ENCODE peak calls at places on chromosome 19, in ten cellular contexts. One of them, this sample, is unnamed.

GRCh38 chr19:2613507-2614295 is 88.8 kb downstream of the GNG7 start:
- DNase-seq in fibroblast of lung: peak
- DNase-seq in A549: no peak
- DNase-seq in heart right ventricle: peak
- DNase-seq in thyroid gland: peak
- DNase-seq in iPS DF 6.9: no peak
- DNase-seq in esophagus squamous epithelium: no peak
- DNase-seq in GM12878: no peak
- DNase-seq in breast epithelium: no peak
- DNase-seq in dorsolateral prefrontal cortex: no peak
- DNase-seq in this sample: no peak

GRCh38 chr19:40921005-40921897 is 39.2 kb upstream of the CYP2A7 start:
- DNase-seq in heart right ventricle: no peak
- DNase-seq in iPS DF 6.9: no peak
- DNase-seq in breast epithelium: peak
- DNase-seq in GM12878: no peak
- DNase-seq in A549: peak
- DNase-seq in esophagus squamous epithelium: no peak
- DNase-seq in thyroid gland: no peak
- DNase-seq in dorsolateral prefrontal cortex: no peak
- DNase-seq in fibroblast of lung: no peak
- DNase-seq in this sample: no peak

GRCh38 chr19:30637926-30638325 is 265.7 kb downstream of the ZNF536 start:
- DNase-seq in A549: no peak
- DNase-seq in esophagus squamous epithelium: no peak
- DNase-seq in dorsolateral prefrontal cortex: no peak
- DNase-seq in breast epithelium: no peak
- DNase-seq in iPS DF 6.9: no peak
- DNase-seq in thyroid gland: no peak
- DNase-seq in fibroblast of lung: no peak
- DNase-seq in heart right ventricle: no peak
- DNase-seq in GM12878: no peak
- DNase-seq in this sample: no peak

GRCh38 chr19:6828698-6829633 is 56.5 kb downstream of the VAV1 start:
- DNase-seq in fibroblast of lung: no peak
- DNase-seq in breast epithelium: no peak
- DNase-seq in GM12878: peak
- DNase-seq in dorsolateral prefrontal cortex: no peak
- DNase-seq in A549: peak
- DNase-seq in esophagus squamous epithelium: no peak
- DNase-seq in thyroid gland: no peak
- DNase-seq in iPS DF 6.9: peak
- DNase-seq in heart right ventricle: no peak
- DNase-seq in this sample: no peak

GRCh38 chr19:31418055-31418454 is 68.8 kb upstream of the TSHZ3 start:
- DNase-seq in thyroid gland: peak
- DNase-seq in dorsolateral prefrontal cortex: no peak
- DNase-seq in fibroblast of lung: no peak
- DNase-seq in A549: no peak
- DNase-seq in esophagus squamous epithelium: no peak
- DNase-seq in breast epithelium: no peak
- DNase-seq in GM12878: no peak
- DNase-seq in iPS DF 6.9: peak
- DNase-seq in heart right ventricle: no peak
- DNase-seq in this sample: no peak

GRCh38 chr19:5561559-5561958 is 6.2 kb downstream of the TINCR start:
- DNase-seq in heart right ventricle: no peak
- DNase-seq in GM12878: no peak
- DNase-seq in fibroblast of lung: no peak
- DNase-seq in dorsolateral prefrontal cortex: no peak
- DNase-seq in esophagus squamous epithelium: no peak
- DNase-seq in breast epithelium: no peak
- DNase-seq in thyroid gland: no peak
- DNase-seq in iPS DF 6.9: no peak
- DNase-seq in A549: no peak
- DNase-seq in this sample: no peak

GRCh38 chr19:18915639-18916038 is 3.5 kb downstream of the COPE start:
- DNase-seq in esophagus squamous epithelium: no peak
- DNase-seq in dorsolateral prefrontal cortex: peak
- DNase-seq in fibroblast of lung: peak
- DNase-seq in A549: no peak
- DNase-seq in heart right ventricle: no peak
- DNase-seq in iPS DF 6.9: no peak
- DNase-seq in thyroid gland: no peak
- DNase-seq in GM12878: no peak
- DNase-seq in breast epithelium: no peak
- DNase-seq in this sample: no peak

GRCh38 chr19:29668746-29669609 is 3.7 kb downstream of the PLEKHF1 start:
- DNase-seq in esophagus squamous epithelium: no peak
- DNase-seq in thyroid gland: no peak
- DNase-seq in breast epithelium: peak
- DNase-seq in A549: no peak
- DNase-seq in dorsolateral prefrontal cortex: no peak
- DNase-seq in GM12878: no peak
- DNase-seq in heart right ventricle: no peak
- DNase-seq in iPS DF 6.9: no peak
- DNase-seq in fibroblast of lung: no peak
- DNase-seq in this sample: no peak

GRCh38 chr19:13756210-13756609 is 8.1 kb upstream of the MRI1 start:
- DNase-seq in heart right ventricle: no peak
- DNase-seq in dorsolateral prefrontal cortex: no peak
- DNase-seq in breast epithelium: no peak
- DNase-seq in GM12878: no peak
- DNase-seq in iPS DF 6.9: no peak
- DNase-seq in fibroblast of lung: no peak
- DNase-seq in esophagus squamous epithelium: no peak
- DNase-seq in A549: no peak
- DNase-seq in thyroid gland: no peak
- DNase-seq in this sample: no peak

GRCh38 chr19:49858591-49858985 is 7.6 kb downstream of the PTOV1 start:
- DNase-seq in heart right ventricle: no peak
- DNase-seq in esophagus squamous epithelium: no peak
- DNase-seq in fibroblast of lung: no peak
- DNase-seq in A549: no peak
- DNase-seq in breast epithelium: no peak
- DNase-seq in thyroid gland: peak
- DNase-seq in iPS DF 6.9: no peak
- DNase-seq in dorsolateral prefrontal cortex: peak
- DNase-seq in GM12878: no peak
- DNase-seq in this sample: no peak

GRCh38 chr19:32268381-32268780 is 77.0 kb upstream of the ZNF507 start:
- DNase-seq in fibroblast of lung: no peak
- DNase-seq in dorsolateral prefrontal cortex: no peak
- DNase-seq in GM12878: no peak
- DNase-seq in heart right ventricle: no peak
- DNase-seq in iPS DF 6.9: no peak
- DNase-seq in A549: no peak
- DNase-seq in breast epithelium: no peak
- DNase-seq in thyroid gland: no peak
- DNase-seq in esophagus squamous epithelium: no peak
- DNase-seq in this sample: no peak

GRCh38 chr19:50205681-50206138 is 2.3 kb downstream of the MYH14 start:
- DNase-seq in breast epithelium: peak
- DNase-seq in A549: no peak
- DNase-seq in esophagus squamous epithelium: no peak
- DNase-seq in dorsolateral prefrontal cortex: no peak
- DNase-seq in GM12878: no peak
- DNase-seq in heart right ventricle: no peak
- DNase-seq in fibroblast of lung: no peak
- DNase-seq in iPS DF 6.9: no peak
- DNase-seq in thyroid gland: peak
- DNase-seq in this sample: no peak

GRCh38 chr19:30755581-30755980 is 383.4 kb downstream of the ZNF536 start:
- DNase-seq in A549: no peak
- DNase-seq in thyroid gland: no peak
- DNase-seq in heart right ventricle: no peak
- DNase-seq in fibroblast of lung: no peak
- DNase-seq in GM12878: no peak
- DNase-seq in iPS DF 6.9: no peak
- DNase-seq in esophagus squamous epithelium: no peak
- DNase-seq in breast epithelium: no peak
- DNase-seq in dorsolateral prefrontal cortex: no peak
- DNase-seq in this sample: no peak

GRCh38 chr19:2661615-2662014 is 40.9 kb downstream of the GNG7 start:
- DNase-seq in esophagus squamous epithelium: no peak
- DNase-seq in thyroid gland: no peak
- DNase-seq in breast epithelium: no peak
- DNase-seq in GM12878: no peak
- DNase-seq in fibroblast of lung: no peak
- DNase-seq in heart right ventricle: no peak
- DNase-seq in dorsolateral prefrontal cortex: no peak
- DNase-seq in iPS DF 6.9: no peak
- DNase-seq in A549: no peak
- DNase-seq in this sample: no peak

DNA sequence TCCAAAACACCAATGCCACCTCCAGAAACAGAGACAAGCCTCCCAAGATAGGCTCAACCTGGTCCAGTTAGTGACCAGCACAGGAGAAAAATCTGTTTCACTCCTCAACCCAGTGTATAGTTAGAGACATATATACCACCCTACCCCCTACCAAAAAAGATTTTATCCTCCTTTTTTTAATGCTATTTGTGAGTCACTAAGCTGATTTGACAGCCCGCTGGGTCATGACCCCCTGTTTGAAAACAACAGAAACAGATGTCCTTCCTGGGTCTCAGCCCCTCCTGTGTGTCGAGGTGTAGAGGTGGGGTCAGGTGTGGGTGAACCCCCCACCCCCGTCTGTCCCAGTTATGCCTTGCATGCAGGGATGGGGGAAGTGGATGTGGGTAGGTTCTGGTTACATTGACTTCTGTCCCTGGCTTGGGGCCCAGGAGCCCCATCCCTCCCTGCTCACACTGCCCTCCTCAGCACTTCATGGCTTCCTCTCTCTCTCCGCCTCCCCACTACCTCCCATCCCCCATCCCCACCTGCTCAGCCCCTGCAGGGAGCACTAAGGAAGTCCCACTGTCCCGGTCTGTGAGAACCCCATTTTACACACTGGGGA is 14.0 kb upstream of the TOMM40 start:
- DNase-seq in esophagus squamous epithelium: no peak
- DNase-seq in dorsolateral prefrontal cortex: no peak
- DNase-seq in breast epithelium: no peak
- DNase-seq in iPS DF 6.9: no peak
- DNase-seq in A549: no peak
- DNase-seq in heart right ventricle: no peak
- DNase-seq in GM12878: no peak
- DNase-seq in fibroblast of lung: peak
- DNase-seq in thyroid gland: no peak
- DNase-seq in this sample: no peak
- H3K27ac ChIP-seq in esophagus squamous epithelium: peak
- H3K27ac ChIP-seq in dorsolateral prefrontal cortex: no peak
- H3K27ac ChIP-seq in breast epithelium: peak
- H3K27ac ChIP-seq in iPS DF 6.9: no peak
- H3K27ac ChIP-seq in A549: no peak
- H3K27ac ChIP-seq in heart right ventricle: no peak
- H3K27ac ChIP-seq in GM12878: no peak
- H3K27ac ChIP-seq in fibroblast of lung: no peak
- H3K27ac ChIP-seq in thyroid gland: no peak
- H3K27ac ChIP-seq in this sample: no peak

DNA sequence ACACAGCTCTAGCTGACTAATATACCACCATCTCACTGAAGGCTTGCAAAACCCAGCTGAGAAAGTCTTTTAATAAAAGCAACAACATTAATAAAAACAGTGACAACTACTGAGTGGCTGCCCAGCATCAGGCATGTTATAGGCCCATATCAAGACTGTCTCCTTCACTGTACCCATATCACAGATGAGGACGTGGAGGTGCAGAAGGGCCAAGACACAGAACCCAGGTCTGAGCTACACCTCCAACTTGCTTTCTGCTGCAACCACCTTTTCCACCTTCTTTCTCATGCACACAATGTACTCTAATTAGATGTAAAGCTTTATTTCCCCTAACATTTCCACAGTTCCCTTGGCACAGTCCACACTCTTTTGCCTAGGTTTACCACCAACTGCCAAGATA is 10.7 kb upstream of the MED26 start:
- DNase-seq in GM12878: no peak
- DNase-seq in breast epithelium: no peak
- DNase-seq in esophagus squamous epithelium: no peak
- DNase-seq in thyroid gland: no peak
- DNase-seq in A549: no peak
- DNase-seq in iPS DF 6.9: no peak
- DNase-seq in heart right ventricle: no peak
- DNase-seq in fibroblast of lung: no peak
- DNase-seq in dorsolateral prefrontal cortex: no peak
- DNase-seq in this sample: no peak
- H3K4me3 ChIP-seq in GM12878: no peak
- H3K4me3 ChIP-seq in breast epithelium: no peak
- H3K4me3 ChIP-seq in esophagus squamous epithelium: no peak
- H3K4me3 ChIP-seq in thyroid gland: no peak
- H3K4me3 ChIP-seq in A549: no peak
- H3K4me3 ChIP-seq in iPS DF 6.9: no peak
- H3K4me3 ChIP-seq in heart right ventricle: no peak
- H3K4me3 ChIP-seq in fibroblast of lung: no peak
- H3K4me3 ChIP-seq in dorsolateral prefrontal cortex: no peak
- H3K4me3 ChIP-seq in this sample: no peak

DNA sequence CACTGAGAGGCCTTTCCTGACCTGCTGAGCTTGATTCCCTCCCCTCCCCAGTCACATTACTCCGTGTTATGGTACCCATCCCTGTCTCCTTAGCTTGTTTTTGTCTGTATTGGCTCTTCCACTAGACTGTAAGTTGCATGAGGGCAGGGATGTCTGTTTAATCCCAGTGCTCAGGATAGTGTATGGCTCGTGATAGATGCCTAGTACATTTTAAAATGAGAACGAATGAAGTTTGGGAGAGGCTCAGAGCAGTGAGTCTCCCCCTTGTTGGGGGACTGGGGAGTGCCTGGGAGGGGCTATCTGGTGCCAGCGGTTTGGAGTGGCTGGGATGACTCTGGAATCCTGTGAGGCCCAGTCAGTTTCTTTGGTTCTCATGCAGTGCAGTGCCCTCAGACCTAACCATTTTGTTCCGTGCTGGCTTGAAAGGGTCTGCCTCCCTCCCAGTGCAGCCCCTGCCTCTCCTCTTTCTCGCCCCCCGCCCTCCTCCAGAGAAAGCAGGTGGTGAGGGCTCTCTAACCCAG is 35.5 kb downstream of the ACTN4 start:
- DNase-seq in GM12878: no peak
- DNase-seq in iPS DF 6.9: no peak
- DNase-seq in heart right ventricle: no peak
- DNase-seq in thyroid gland: peak
- DNase-seq in esophagus squamous epithelium: no peak
- DNase-seq in breast epithelium: no peak
- DNase-seq in dorsolateral prefrontal cortex: no peak
- DNase-seq in A549: no peak
- DNase-seq in fibroblast of lung: no peak
- DNase-seq in this sample: no peak
- H3K27ac ChIP-seq in GM12878: peak
- H3K27ac ChIP-seq in iPS DF 6.9: peak
- H3K27ac ChIP-seq in heart right ventricle: peak
- H3K27ac ChIP-seq in thyroid gland: peak
- H3K27ac ChIP-seq in esophagus squamous epithelium: peak
- H3K27ac ChIP-seq in breast epithelium: peak
- H3K27ac ChIP-seq in dorsolateral prefrontal cortex: peak
- H3K27ac ChIP-seq in A549: peak
- H3K27ac ChIP-seq in fibroblast of lung: peak
- H3K27ac ChIP-seq in this sample: peak

DNA sequence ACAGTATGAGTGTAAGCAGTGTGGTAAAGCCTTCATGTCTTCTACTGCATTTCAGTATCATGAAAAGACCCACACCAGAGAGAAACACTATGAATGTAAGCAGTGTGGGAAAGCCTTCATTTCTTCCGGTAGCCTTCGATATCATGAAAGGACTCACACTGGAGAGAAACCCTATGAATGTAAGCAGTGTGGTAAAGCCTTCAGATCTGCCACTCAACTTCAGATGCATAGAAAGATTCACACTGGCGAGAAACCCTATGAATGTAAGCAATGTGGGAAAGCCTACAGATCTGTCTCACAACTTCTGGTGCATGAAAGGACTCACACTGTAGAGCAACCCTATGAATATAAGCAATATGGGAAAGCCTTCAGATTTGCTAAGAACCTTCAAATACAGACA is 12.8 kb downstream of the ZNF844 start:
- DNase-seq in breast epithelium: no peak
- DNase-seq in heart right ventricle: no peak
- DNase-seq in GM12878: no peak
- DNase-seq in thyroid gland: no peak
- DNase-seq in dorsolateral prefrontal cortex: no peak
- DNase-seq in fibroblast of lung: no peak
- DNase-seq in iPS DF 6.9: no peak
- DNase-seq in A549: no peak
- DNase-seq in esophagus squamous epithelium: no peak
- DNase-seq in this sample: no peak
- H3K4me3 ChIP-seq in breast epithelium: no peak
- H3K4me3 ChIP-seq in heart right ventricle: no peak
- H3K4me3 ChIP-seq in GM12878: no peak
- H3K4me3 ChIP-seq in thyroid gland: no peak
- H3K4me3 ChIP-seq in dorsolateral prefrontal cortex: no peak
- H3K4me3 ChIP-seq in fibroblast of lung: no peak
- H3K4me3 ChIP-seq in iPS DF 6.9: no peak
- H3K4me3 ChIP-seq in A549: no peak
- H3K4me3 ChIP-seq in esophagus squamous epithelium: no peak
- H3K4me3 ChIP-seq in this sample: no peak